ENCODE peak calls at places on chromosomes 6 and 20, in ten cellular contexts. F is NCI-H1092; K is fibroblast of villous mesenchyme; P is NCI-H524; U is H4; L is activated T-helper 1 cell treated with anti-CD3 and anti-CD28 coated beads, Interleukin-2, amount 50 U/mL, for 16 hours; A is DMS153; B is stimulated activated CD4-positive, alpha-beta T cell treated with anti-CD3 and anti-CD28 coated beads, Interleukin-12 subunit alpha, Interleukin-12 subunit beta, amount 100 ng/mL, for 4 hours; N is prostate gland; Q is cardiac fibroblast. G is an unnamed sample.

GRCh38 chr6:6788394-6789020 is 200.0 kb downstream of the LY86 start:
- DNase-seq in F (no peak), K (no peak), P (peak), U (no peak), L (no peak), A (peak), B (peak), N (no peak), Q (peak), G (no peak)

GRCh38 chr6:137910424-137910834 is 43.4 kb downstream of the TNFAIP3 start:
- DNase-seq in F (no peak), K (no peak), P (no peak), U (peak), L (no peak), A (no peak), B (no peak), N (no peak), Q (no peak), G (no peak)

GRCh38 chr6:141677598-141678211 is 455.0 kb upstream of the GJE1 start:
- DNase-seq in F (peak), K (peak), P (peak), U (peak), L (no peak), A (no peak), B (no peak), N (no peak), Q (peak), G (no peak)

GRCh38 chr20:20407891-20408805 is 40.2 kb downstream of the INSM1 start:
- DNase-seq in F (peak), K (peak), P (peak), U (peak), L (no peak), A (no peak), B (no peak), N (no peak), Q (peak), G (no peak)

GRCh38 chr6:48151142-48151541 is 40.1 kb upstream of the PTCHD4 start:
- DNase-seq in F (no peak), K (peak), P (no peak), U (peak), L (no peak), A (no peak), B (no peak), N (no peak), Q (peak), G (no peak)

GRCh38 chr20:38139919-38140753 is 24.9 kb downstream of the TGM2 start:
- DNase-seq in F (no peak), K (peak), P (peak), U (peak), L (no peak), A (peak), B (no peak), N (no peak), Q (peak), G (no peak)

GRCh38 chr6:128807577-128807976 is 75.4 kb upstream of the LAMA2 start:
- DNase-seq in F (no peak), K (peak), P (peak), U (peak), L (no peak), A (no peak), B (no peak), N (no peak), Q (peak), G (no peak)

GRCh38 chr6:52371656-52372151 is 9.8 kb downstream of the PAQR8 start:
- DNase-seq in F (no peak), K (no peak), P (no peak), U (no peak), L (no peak), A (no peak), B (no peak), N (no peak), Q (peak), G (no peak)

GRCh38 chr6:2960935-2961334 is 10.4 kb downstream of the SERPINB6 start:
- DNase-seq in F (no peak), K (no peak), P (no peak), U (no peak), L (no peak), A (no peak), B (no peak), N (no peak), Q (no peak), G (no peak)

GRCh38 chr6:136625293-136625692 is 75.1 kb upstream of the MAP7 start:
- DNase-seq in F (no peak), K (no peak), P (no peak), U (no peak), L (no peak), A (no peak), B (no peak), N (no peak), Q (no peak), G (no peak)

GRCh38 chr6:138089325-138089724 is 17.9 kb downstream of the PERP start:
- DNase-seq in F (no peak), K (no peak), P (no peak), U (no peak), L (no peak), A (no peak), B (no peak), N (no peak), Q (no peak), G (no peak)

GRCh38 chr6:3500262-3501001 is 43.6 kb upstream of the SLC22A23 start:
- DNase-seq in F (no peak), K (peak), P (no peak), U (peak), L (no peak), A (no peak), B (no peak), N (peak), Q (no peak), G (no peak)

G was measured in esophagus squamous epithelium.